ENCODE peak calls at places on chromosomes 16 and 17, in five cellular contexts. One of them, this sample, is unnamed.

GRCh38 chr17:19287651-19288050 is 50.5 kb downstream of the EPN2 start:
- DNase-seq in SK-N-MC: no peak
- DNase-seq in neural progenitor cell: no peak
- DNase-seq in T-helper 1 cell: no peak
- DNase-seq in NCI-H1092: no peak
- DNase-seq in this sample: no peak

GRCh38 chr17:18257747-18258355 is 687 bp downstream of the FLII start:
- DNase-seq in T-helper 1 cell: no peak
- DNase-seq in SK-N-MC: no peak
- DNase-seq in NCI-H1092: no peak
- DNase-seq in neural progenitor cell: peak
- DNase-seq in this sample: peak

GRCh38 chr16:11135167-11135973 is 120.6 kb downstream of the SOCS1 start:
- DNase-seq in neural progenitor cell: no peak
- DNase-seq in T-helper 1 cell: no peak
- DNase-seq in NCI-H1092: no peak
- DNase-seq in SK-N-MC: no peak
- DNase-seq in this sample: no peak

GRCh38 chr16:610513-611381 is 20.0 kb upstream of the WFIKKN1 start:
- DNase-seq in NCI-H1092: no peak
- DNase-seq in neural progenitor cell: peak
- DNase-seq in SK-N-MC: no peak
- DNase-seq in T-helper 1 cell: no peak
- DNase-seq in this sample: no peak

GRCh38 chr17:81685108-81685507 is 1.3 kb downstream of the HGS start:
- DNase-seq in SK-N-MC: no peak
- DNase-seq in neural progenitor cell: no peak
- DNase-seq in T-helper 1 cell: no peak
- DNase-seq in NCI-H1092: no peak
- DNase-seq in this sample: no peak

GRCh38 chr16:4390266-4391260 is 18.9 kb downstream of the VASN start:
- DNase-seq in neural progenitor cell: peak
- DNase-seq in SK-N-MC: no peak
- DNase-seq in T-helper 1 cell: no peak
- DNase-seq in NCI-H1092: no peak
- DNase-seq in this sample: no peak

GRCh38 chr16:56425439-56425832 is at the start of gene AMFR:
- DNase-seq in T-helper 1 cell: peak
- DNase-seq in SK-N-MC: no peak
- DNase-seq in NCI-H1092: peak
- DNase-seq in neural progenitor cell: peak
- DNase-seq in this sample: peak

GRCh38 chr17:76531501-76532038 is 5.9 kb downstream of the CYGB start:
- DNase-seq in T-helper 1 cell: no peak
- DNase-seq in neural progenitor cell: no peak
- DNase-seq in SK-N-MC: no peak
- DNase-seq in NCI-H1092: no peak
- DNase-seq in this sample: no peak

GRCh38 chr17:53316988-53317387 is 505.7 kb upstream of the KIF2B start:
- DNase-seq in neural progenitor cell: no peak
- DNase-seq in NCI-H1092: no peak
- DNase-seq in T-helper 1 cell: no peak
- DNase-seq in SK-N-MC: no peak
- DNase-seq in this sample: no peak

GRCh38 chr17:60577147-60577925 is 22.7 kb upstream of the PPM1D start:
- DNase-seq in NCI-H1092: no peak
- DNase-seq in T-helper 1 cell: no peak
- DNase-seq in neural progenitor cell: no peak
- DNase-seq in SK-N-MC: no peak
- DNase-seq in this sample: no peak

GRCh38 chr17:57629470-57629869 is 115.6 kb downstream of the CCDC182 start:
- DNase-seq in T-helper 1 cell: no peak
- DNase-seq in neural progenitor cell: no peak
- DNase-seq in SK-N-MC: no peak
- DNase-seq in NCI-H1092: no peak
- DNase-seq in this sample: no peak

GRCh38 chr16:30775381-30776099 is 11.5 kb downstream of the ZNF629 start:
- DNase-seq in NCI-H1092: peak
- DNase-seq in SK-N-MC: peak
- DNase-seq in T-helper 1 cell: no peak
- DNase-seq in neural progenitor cell: peak
- DNase-seq in this sample: peak

GRCh38 chr17:76478730-76479514 is 11.5 kb downstream of the AANAT start:
- DNase-seq in T-helper 1 cell: no peak
- DNase-seq in SK-N-MC: no peak
- DNase-seq in NCI-H1092: no peak
- DNase-seq in neural progenitor cell: no peak
- DNase-seq in this sample: no peak

GRCh38 chr17:3529817-3530741 is 27.5 kb downstream of the TRPV3 start:
- DNase-seq in SK-N-MC: no peak
- DNase-seq in NCI-H1092: no peak
- DNase-seq in neural progenitor cell: peak
- DNase-seq in T-helper 1 cell: no peak
- DNase-seq in this sample: no peak

GRCh38 chr17:14803781-14804180 is 461.3 kb downstream of the PMP22 start:
- DNase-seq in neural progenitor cell: no peak
- DNase-seq in SK-N-MC: no peak
- DNase-seq in T-helper 1 cell: no peak
- DNase-seq in NCI-H1092: no peak
- DNase-seq in this sample: no peak

This sample was measured in progenitor cell of endocrine pancreas.